ENCODE peak calls at places on chromosomes 5 and 9, in eight cellular contexts. E is SK-MEL-5; M is frontal cortex; G is activated T-helper 1 cell treated with anti-CD3 and anti-CD28 coated beads, Interleukin-2, amount 50 U/mL, for 16 hours; P is iris pigment epithelial cell; O is psoas muscle; N is HFFc6; U is pulmonary artery endothelial cell. A is an unnamed sample.

GRCh38 chr9:107755267-107755666 is 265.7 kb upstream of the KLF4 start:
- DNase-seq in E (no peak), M (no peak), G (no peak), P (peak), O (no peak), N (peak), U (no peak), A (no peak)

GRCh38 chr9:2605246-2605645 is 16.3 kb upstream of the VLDLR start:
- DNase-seq in E (no peak), M (no peak), G (no peak), P (no peak), O (no peak), N (no peak), U (no peak), A (no peak)

GRCh38 chr5:131634666-131634995 is 398 bp downstream of the RAPGEF6 start:
- DNase-seq in E (peak), M (no peak), G (peak), P (peak), O (peak), N (peak), U (no peak), A (peak)

GRCh38 chr5:169300468-169301385 is at the start of gene SLIT3:
- DNase-seq in E (peak), M (peak), G (no peak), P (peak), O (peak), N (peak), U (peak), A (peak)

GRCh38 chr5:42799668-42800114 is 12.0 kb downstream of the SELENOP start:
- DNase-seq in E (no peak), M (no peak), G (no peak), P (no peak), O (no peak), N (no peak), U (no peak), A (no peak)

GRCh38 chr5:58886315-58887207 is 303.7 kb downstream of the RAB3C start:
- DNase-seq in E (peak), M (no peak), G (peak), P (peak), O (peak), N (peak), U (no peak), A (peak)

GRCh38 chr5:39758426-39758825 is 333.6 kb upstream of the DAB2 start:
- DNase-seq in E (no peak), M (no peak), G (no peak), P (no peak), O (no peak), N (no peak), U (no peak), A (no peak)

GRCh38 chr5:91636351-91636750 is 253.2 kb upstream of the ARRDC3 start:
- DNase-seq in E (peak), M (no peak), G (no peak), P (no peak), O (no peak), N (no peak), U (no peak), A (no peak)

GRCh38 chr5:106873558-106873957 is 797.2 kb downstream of the EFNA5 start:
- DNase-seq in E (no peak), M (no peak), G (no peak), P (no peak), O (no peak), N (no peak), U (no peak), A (no peak)

GRCh38 chr5:150999704-151000452 is 20.5 kb upstream of the GPX3 start:
- DNase-seq in E (no peak), M (no peak), G (no peak), P (peak), O (peak), N (no peak), U (no peak), A (peak)